ENCODE peak calls at places on chromosomes 16 and 17, in seven cellular contexts. F is spleen; H is tibial nerve; K is body of pancreas; T is effector memory CD4-positive, alpha-beta T cell; Z is CD8-positive, alpha-beta T cell; P is heart right ventricle. G is an unnamed sample.

GRCh38 chr17:740240-741055 is 8.1 kb downstream of the TLCD3A start:
- DNase-seq in P (no peak), F (peak; percentile 86), H (no peak), T (no peak), Z (peak; percentile 8), K (no peak), G (no peak)

GRCh38 chr16:88910284-88911147 is 44.1 kb upstream of the PABPN1L start:
- DNase-seq in T (no peak), H (no peak), Z (no peak), F (no peak), K (peak; percentile 41), P (no peak), G (no peak)

GRCh38 chr17:70242781-70243437 is 73.6 kb downstream of the KCNJ2 start:
- DNase-seq in Z (no peak), H (no peak), T (no peak), K (no peak), F (no peak), P (no peak), G (no peak)

GRCh38 chr17:38601539-38602351 is 4.0 kb downstream of the SRCIN1 start:
- DNase-seq in P (no peak), Z (no peak), F (no peak), T (no peak), H (no peak), K (no peak), G (no peak)

GRCh38 chr17:50778988-50779387 is 11.7 kb upstream of the ANKRD40CL start:
- DNase-seq in H (no peak), F (no peak), T (no peak), K (no peak), P (no peak), Z (no peak), G (no peak)

GRCh38 chr16:2250652-2251280 is 621 bp downstream of the ECI1 start:
- DNase-seq in T (peak; percentile 42), H (no peak), P (no peak), F (no peak), K (peak; percentile 56), Z (peak; percentile 41), G (no peak)

GRCh38 chr16:83818276-83818675 is 10.5 kb downstream of the HSBP1 start:
- DNase-seq in P (no peak), H (no peak), K (no peak), Z (no peak), T (no peak), F (no peak), G (no peak)

GRCh38 chr17:32525116-32525515 is 38.3 kb downstream of the CDK5R1 start:
- DNase-seq in H (no peak), K (no peak), P (no peak), F (no peak), T (no peak), Z (no peak), G (no peak)

GRCh38 chr17:44122825-44123355 is 551 bp downstream of the HDAC5 start:
- DNase-seq in Z (peak; percentile 37), H (no peak), K (no peak), P (no peak), F (no peak), T (no peak), G (no peak)

GRCh38 chr17:59746849-59747445 is 39.5 kb downstream of the VMP1 start:
- DNase-seq in K (no peak), T (no peak), P (no peak), F (no peak), H (no peak), Z (no peak), G (no peak)

GRCh38 chr16:19804538-19805323 is 79.9 kb downstream of the GPRC5B start:
- DNase-seq in F (no peak), H (peak; percentile 43), P (peak; percentile 90), K (peak; percentile 91), T (no peak), Z (peak; percentile 7), G (no peak)

GRCh38 chr16:77834600-77834963 is 46.2 kb downstream of the VAT1L start:
- DNase-seq in T (no peak), P (no peak), Z (no peak), H (no peak), F (no peak), K (no peak), G (no peak)

DNA sequence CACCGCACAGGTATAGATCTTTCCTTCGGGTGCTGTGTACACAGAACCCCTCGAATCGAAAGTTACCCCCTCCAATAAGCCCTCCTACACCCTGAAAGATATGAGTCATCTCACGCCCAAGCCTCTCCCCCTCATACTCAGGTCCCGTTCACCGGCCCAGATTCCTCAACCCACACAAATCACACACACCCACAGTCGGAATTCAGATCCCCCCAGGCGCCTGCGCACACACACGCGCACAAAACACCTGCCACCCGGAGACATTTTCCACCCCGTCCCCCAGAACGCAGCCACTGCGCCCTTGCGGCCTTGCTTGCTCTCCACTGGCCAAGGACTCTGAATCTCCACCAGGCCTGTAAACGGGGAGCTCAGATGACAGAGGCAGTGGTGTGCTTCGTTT is 4.9 kb downstream of the JPH3 start:
- DNase-seq in F (no peak), K (no peak), H (no peak), Z (no peak), P (no peak), T (no peak), G (no peak)
- H3K27me3 ChIP-seq in F (peaks cover 28% of the 10 kb centered on the region), K (no peaks in the 10 kb centered on the region), H (peaks cover 57% of the 10 kb centered on the region), Z (peaks cover 8% of the 10 kb centered on the region), P (peaks cover 66% of the 10 kb centered on the region), T (peaks cover 30% of the 10 kb centered on the region), G (peaks cover 21% of the 10 kb centered on the region)

GRCh38 chr16:57131351-57131970 is 39.1 kb downstream of the CPNE2 start:
- DNase-seq in K (no peak), P (no peak), F (no peak), T (no peak), H (no peak), Z (no peak), G (no peak)

GRCh38 chr16:57133101-57133500 is 40.7 kb downstream of the CPNE2 start:
- DNase-seq in F (no peak), Z (no peak), T (no peak), K (no peak), P (no peak), H (no peak), G (no peak)

GRCh38 chr16:57132470-57132869 is 40.1 kb downstream of the CPNE2 start:
- DNase-seq in K (peak; percentile 26), F (no peak), T (no peak), H (no peak), P (no peak), Z (no peak), G (no peak)

GRCh38 chr16:57128787-57129389 is 36.5 kb downstream of the CPNE2 start:
- DNase-seq in T (peak; percentile 10), P (no peak), K (no peak), H (no peak), F (no peak), Z (peak; percentile 68), G (peak; percentile 68)

DNA sequence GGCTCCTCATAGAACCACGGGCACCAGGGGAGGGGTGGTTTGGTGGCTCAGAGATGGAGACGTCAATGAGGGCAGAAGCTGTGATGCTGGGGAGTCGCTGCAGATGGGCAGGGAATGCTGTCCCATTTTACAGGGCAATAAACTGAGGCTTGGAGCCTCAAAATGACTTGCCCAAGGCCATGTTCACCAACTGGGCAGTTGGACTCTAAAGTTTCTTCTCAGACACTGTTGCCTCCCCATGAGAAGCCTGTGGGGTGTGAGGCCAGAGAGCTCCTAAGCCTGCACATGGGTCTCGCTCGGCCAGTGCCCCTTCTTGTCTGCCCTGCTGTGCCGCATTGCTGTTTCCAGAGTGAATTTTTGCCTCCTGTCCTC is 38.6 kb downstream of the CPNE2 start:
- DNase-seq in K (no peak), F (no peak), Z (no peak), P (no peak), H (no peak), T (no peak), G (no peak)
- H3K27ac ChIP-seq in K (no peak overlapping the region), F (peak overlapping the region; percentile 80), Z (peak overlapping the region; percentile 40), P (no peak overlapping the region), H (peak overlapping the region; percentile 95), T (peak overlapping the region; percentile 35), G (peak overlapping the region; percentile 40)

GRCh38 chr16:56610609-56611111 is 2.3 kb downstream of the MT2A start:
- DNase-seq in K (no peak), H (no peak), P (peak; percentile 52), Z (no peak), F (no peak), T (no peak), G (no peak)

GRCh38 chr16:56611281-56611833 is 3.0 kb downstream of the MT2A start:
- DNase-seq in K (peak; percentile 73), Z (no peak), P (peak; percentile 79), T (no peak), H (peak; percentile 50), F (peak; percentile 55), G (no peak)

GRCh38 chr16:56608876-56609462 is 585 bp downstream of the MT2A start:
- DNase-seq in H (no peak), F (no peak), Z (no peak), K (no peak), P (no peak), T (no peak), G (no peak)

GRCh38 chr16:56609463-56609921 is 1.1 kb downstream of the MT2A start:
- DNase-seq in H (peak; percentile 84), P (peak; percentile 87), F (peak; percentile 84), T (peak; percentile 62), Z (peak; percentile 73), K (peak; percentile 73), G (peak; percentile 62)

DNA sequence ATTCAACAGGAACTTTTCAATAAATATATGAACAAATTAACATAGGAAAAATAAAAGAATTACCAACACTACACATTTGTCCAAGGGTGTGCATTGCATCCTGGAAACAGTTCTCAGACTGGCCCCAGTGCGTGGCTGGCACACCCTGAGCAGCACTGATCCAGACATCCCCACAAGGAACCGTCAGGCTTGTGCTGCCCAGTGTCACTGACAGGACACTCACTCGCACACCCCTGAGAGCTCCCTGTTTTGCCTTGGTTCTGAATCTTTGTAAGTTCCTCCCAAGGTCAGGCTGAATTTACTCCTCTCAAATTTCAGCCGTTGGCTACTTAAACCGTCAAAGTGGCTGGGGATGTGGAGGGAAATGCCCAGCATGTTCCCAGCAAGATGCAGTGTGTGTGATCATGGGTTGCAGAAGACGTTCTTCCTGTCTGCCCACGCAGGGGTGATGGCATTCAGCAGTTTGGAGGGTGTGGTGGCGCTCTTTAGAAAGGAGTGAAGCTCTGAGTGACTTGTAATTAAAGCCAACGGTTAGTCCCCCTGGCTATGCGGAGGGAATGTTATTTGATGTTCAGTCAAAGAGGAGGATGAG is 1.7 kb downstream of the MT2A start:
- DNase-seq in K (no peak), Z (peak; percentile 58), F (peak; percentile 80), P (no peak), H (peak; percentile 48), T (peak; percentile 47), G (peak; percentile 78)
- H3K27me3 ChIP-seq in K (no peaks in the 10 kb centered on the region), Z (no peaks in the 10 kb centered on the region), F (no peaks in the 10 kb centered on the region), P (no peaks in the 10 kb centered on the region), H (no peaks in the 10 kb centered on the region), T (no peaks in the 10 kb centered on the region), G (no peaks in the 10 kb centered on the region)

DNA sequence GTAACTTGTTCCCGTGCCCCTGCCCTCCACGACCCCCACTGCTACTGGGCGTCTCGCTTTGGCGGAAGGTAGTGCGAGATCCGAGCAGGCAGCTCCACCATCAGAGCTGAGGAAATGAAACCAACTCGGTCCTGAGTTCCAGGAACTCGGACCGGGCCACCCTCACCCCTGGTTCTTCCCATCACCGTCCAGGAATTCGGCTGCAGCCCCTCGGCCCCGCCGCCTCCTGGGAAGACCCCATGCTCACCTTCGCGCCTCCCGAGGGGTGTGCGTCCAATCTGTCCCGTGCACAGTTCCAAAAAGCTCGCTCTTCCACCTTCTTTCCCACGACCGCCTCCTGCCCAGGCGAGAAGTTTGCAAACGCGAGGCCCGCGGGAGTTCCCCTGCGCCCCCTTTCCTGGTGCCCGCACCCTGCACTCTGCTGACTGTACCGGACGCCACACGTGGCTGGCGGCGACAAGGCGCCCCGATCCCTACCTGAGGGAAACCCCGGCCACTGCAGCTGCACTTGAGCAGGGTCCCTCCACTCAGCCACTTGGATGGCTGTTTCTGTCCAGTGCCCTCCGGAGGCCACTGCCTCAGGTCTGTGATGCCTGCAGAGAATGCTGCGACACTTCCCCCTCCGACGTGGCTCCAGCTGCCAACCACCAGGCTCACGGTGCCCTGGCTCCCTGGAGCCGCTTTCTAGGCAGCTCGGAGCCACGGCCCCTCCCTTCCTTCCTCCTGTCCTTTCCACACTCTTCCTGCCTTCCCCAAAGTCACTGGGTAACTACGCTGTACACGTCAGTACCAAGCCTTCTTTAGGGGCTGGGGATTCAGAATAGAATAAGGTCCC is at the start of gene MLKL:
- DNase-seq in Z (peak; percentile 58), T (peak; percentile 41), P (peak; percentile 39), F (peak; percentile 93), K (peak; percentile 70), H (peak; percentile 35), G (peak; percentile 68)
- H3K27ac ChIP-seq in Z (peak within 1 kb of the TSS; percentile 54), T (peak within 1 kb of the TSS; percentile 76), P (peak within 1 kb of the TSS; percentile 85), F (peak within 1 kb of the TSS; percentile 93), K (peak within 1 kb of the TSS; percentile 90), H (peak within 1 kb of the TSS; percentile 92), G (peak within 1 kb of the TSS; percentile 69)